ENCODE peak calls at places on chromosomes 11 and 22, in eight cellular contexts. One of them, this sample, is unnamed.

GRCh38 chr22:45510376-45511232 is 7.9 kb downstream of the FBLN1 start:
- DNase-seq in cardiac septum: no peak
- DNase-seq in stimulated activated CD4-positive, alpha-beta T cell treated with anti-CD3 and anti-CD28 coated beads, Interleukin-1b, Interleukin-23, amount 100 ng/mL, for 24 hours: no peak
- DNase-seq in foreskin fibroblast: peak
- DNase-seq in Peyer's patch: no peak
- DNase-seq in Right ventricle myocardium inferior: no peak
- DNase-seq in A172: no peak
- DNase-seq in GM19239: no peak
- DNase-seq in this sample: no peak

GRCh38 chr11:72813740-72814138 is 472 bp upstream of the ATG16L2 start:
- DNase-seq in cardiac septum: no peak
- DNase-seq in stimulated activated CD4-positive, alpha-beta T cell treated with anti-CD3 and anti-CD28 coated beads, Interleukin-1b, Interleukin-23, amount 100 ng/mL, for 24 hours: no peak
- DNase-seq in foreskin fibroblast: peak
- DNase-seq in Peyer's patch: peak
- DNase-seq in Right ventricle myocardium inferior: peak
- DNase-seq in A172: peak
- DNase-seq in GM19239: no peak
- DNase-seq in this sample: peak

GRCh38 chr11:8832571-8833260 is 78.3 kb upstream of the AKIP1 start:
- DNase-seq in cardiac septum: no peak
- DNase-seq in stimulated activated CD4-positive, alpha-beta T cell treated with anti-CD3 and anti-CD28 coated beads, Interleukin-1b, Interleukin-23, amount 100 ng/mL, for 24 hours: no peak
- DNase-seq in foreskin fibroblast: peak
- DNase-seq in Peyer's patch: no peak
- DNase-seq in Right ventricle myocardium inferior: no peak
- DNase-seq in A172: peak
- DNase-seq in GM19239: peak
- DNase-seq in this sample: no peak

GRCh38 chr22:22178992-22179391 is 65.6 kb upstream of the VPREB1 start:
- DNase-seq in cardiac septum: no peak
- DNase-seq in stimulated activated CD4-positive, alpha-beta T cell treated with anti-CD3 and anti-CD28 coated beads, Interleukin-1b, Interleukin-23, amount 100 ng/mL, for 24 hours: no peak
- DNase-seq in foreskin fibroblast: no peak
- DNase-seq in Peyer's patch: no peak
- DNase-seq in Right ventricle myocardium inferior: no peak
- DNase-seq in A172: no peak
- DNase-seq in GM19239: no peak
- DNase-seq in this sample: no peak

GRCh38 chr11:1926156-1927031 is 6.9 kb downstream of the TNNT3 start:
- DNase-seq in cardiac septum: peak
- DNase-seq in stimulated activated CD4-positive, alpha-beta T cell treated with anti-CD3 and anti-CD28 coated beads, Interleukin-1b, Interleukin-23, amount 100 ng/mL, for 24 hours: no peak
- DNase-seq in foreskin fibroblast: no peak
- DNase-seq in Peyer's patch: no peak
- DNase-seq in Right ventricle myocardium inferior: peak
- DNase-seq in A172: no peak
- DNase-seq in GM19239: no peak
- DNase-seq in this sample: no peak

GRCh38 chr22:47052236-47053012 is 290.0 kb downstream of the TBC1D22A start:
- DNase-seq in cardiac septum: no peak
- DNase-seq in stimulated activated CD4-positive, alpha-beta T cell treated with anti-CD3 and anti-CD28 coated beads, Interleukin-1b, Interleukin-23, amount 100 ng/mL, for 24 hours: no peak
- DNase-seq in foreskin fibroblast: no peak
- DNase-seq in Peyer's patch: no peak
- DNase-seq in Right ventricle myocardium inferior: no peak
- DNase-seq in A172: no peak
- DNase-seq in GM19239: no peak
- DNase-seq in this sample: no peak

GRCh38 chr11:77361184-77361583 is 59.7 kb upstream of the GDPD4 start:
- DNase-seq in cardiac septum: no peak
- DNase-seq in stimulated activated CD4-positive, alpha-beta T cell treated with anti-CD3 and anti-CD28 coated beads, Interleukin-1b, Interleukin-23, amount 100 ng/mL, for 24 hours: no peak
- DNase-seq in foreskin fibroblast: peak
- DNase-seq in Peyer's patch: no peak
- DNase-seq in Right ventricle myocardium inferior: no peak
- DNase-seq in A172: peak
- DNase-seq in GM19239: no peak
- DNase-seq in this sample: no peak

GRCh38 chr11:11843233-11843632 is 1.5 kb downstream of the USP47 start:
- DNase-seq in cardiac septum: no peak
- DNase-seq in stimulated activated CD4-positive, alpha-beta T cell treated with anti-CD3 and anti-CD28 coated beads, Interleukin-1b, Interleukin-23, amount 100 ng/mL, for 24 hours: no peak
- DNase-seq in foreskin fibroblast: peak
- DNase-seq in Peyer's patch: no peak
- DNase-seq in Right ventricle myocardium inferior: no peak
- DNase-seq in A172: peak
- DNase-seq in GM19239: no peak
- DNase-seq in this sample: no peak

GRCh38 chr22:24995649-24996180 is 43.2 kb downstream of the KIAA1671 start:
- DNase-seq in cardiac septum: no peak
- DNase-seq in stimulated activated CD4-positive, alpha-beta T cell treated with anti-CD3 and anti-CD28 coated beads, Interleukin-1b, Interleukin-23, amount 100 ng/mL, for 24 hours: no peak
- DNase-seq in foreskin fibroblast: no peak
- DNase-seq in Peyer's patch: no peak
- DNase-seq in Right ventricle myocardium inferior: no peak
- DNase-seq in A172: no peak
- DNase-seq in GM19239: no peak
- DNase-seq in this sample: no peak

GRCh38 chr11:113690619-113691569 is 15.2 kb downstream of the TMPRSS5 start:
- DNase-seq in cardiac septum: no peak
- DNase-seq in stimulated activated CD4-positive, alpha-beta T cell treated with anti-CD3 and anti-CD28 coated beads, Interleukin-1b, Interleukin-23, amount 100 ng/mL, for 24 hours: no peak
- DNase-seq in foreskin fibroblast: peak
- DNase-seq in Peyer's patch: peak
- DNase-seq in Right ventricle myocardium inferior: no peak
- DNase-seq in A172: peak
- DNase-seq in GM19239: no peak
- DNase-seq in this sample: peak

GRCh38 chr22:40819741-40820140 is 595 bp upstream of the SLC25A17 start:
- DNase-seq in cardiac septum: no peak
- DNase-seq in stimulated activated CD4-positive, alpha-beta T cell treated with anti-CD3 and anti-CD28 coated beads, Interleukin-1b, Interleukin-23, amount 100 ng/mL, for 24 hours: no peak
- DNase-seq in foreskin fibroblast: peak
- DNase-seq in Peyer's patch: no peak
- DNase-seq in Right ventricle myocardium inferior: no peak
- DNase-seq in A172: peak
- DNase-seq in GM19239: no peak
- DNase-seq in this sample: peak

GRCh38 chr11:12211331-12212065 is 101.1 kb downstream of the MICAL2 start:
- DNase-seq in cardiac septum: no peak
- DNase-seq in stimulated activated CD4-positive, alpha-beta T cell treated with anti-CD3 and anti-CD28 coated beads, Interleukin-1b, Interleukin-23, amount 100 ng/mL, for 24 hours: no peak
- DNase-seq in foreskin fibroblast: no peak
- DNase-seq in Peyer's patch: no peak
- DNase-seq in Right ventricle myocardium inferior: no peak
- DNase-seq in A172: no peak
- DNase-seq in GM19239: no peak
- DNase-seq in this sample: no peak

GRCh38 chr11:132024587-132025295 is 654.3 kb downstream of the NTM start:
- DNase-seq in cardiac septum: no peak
- DNase-seq in stimulated activated CD4-positive, alpha-beta T cell treated with anti-CD3 and anti-CD28 coated beads, Interleukin-1b, Interleukin-23, amount 100 ng/mL, for 24 hours: no peak
- DNase-seq in foreskin fibroblast: peak
- DNase-seq in Peyer's patch: no peak
- DNase-seq in Right ventricle myocardium inferior: no peak
- DNase-seq in A172: peak
- DNase-seq in GM19239: no peak
- DNase-seq in this sample: no peak

GRCh38 chr11:79259800-79260199 is 181.0 kb downstream of the TENM4 start:
- DNase-seq in cardiac septum: no peak
- DNase-seq in stimulated activated CD4-positive, alpha-beta T cell treated with anti-CD3 and anti-CD28 coated beads, Interleukin-1b, Interleukin-23, amount 100 ng/mL, for 24 hours: no peak
- DNase-seq in foreskin fibroblast: peak
- DNase-seq in Peyer's patch: no peak
- DNase-seq in Right ventricle myocardium inferior: no peak
- DNase-seq in A172: no peak
- DNase-seq in GM19239: no peak
- DNase-seq in this sample: no peak

GRCh38 chr11:47329431-47329993 is 23.0 kb downstream of the MYBPC3 start:
- DNase-seq in cardiac septum: no peak
- DNase-seq in stimulated activated CD4-positive, alpha-beta T cell treated with anti-CD3 and anti-CD28 coated beads, Interleukin-1b, Interleukin-23, amount 100 ng/mL, for 24 hours: no peak
- DNase-seq in foreskin fibroblast: peak
- DNase-seq in Peyer's patch: no peak
- DNase-seq in Right ventricle myocardium inferior: no peak
- DNase-seq in A172: no peak
- DNase-seq in GM19239: no peak
- DNase-seq in this sample: no peak

GRCh38 chr22:49297871-49298721 is 529.6 kb downstream of the BRD1 start:
- DNase-seq in cardiac septum: peak
- DNase-seq in stimulated activated CD4-positive, alpha-beta T cell treated with anti-CD3 and anti-CD28 coated beads, Interleukin-1b, Interleukin-23, amount 100 ng/mL, for 24 hours: no peak
- DNase-seq in foreskin fibroblast: no peak
- DNase-seq in Peyer's patch: peak
- DNase-seq in Right ventricle myocardium inferior: peak
- DNase-seq in A172: no peak
- DNase-seq in GM19239: no peak
- DNase-seq in this sample: no peak

GRCh38 chr22:45997077-45997774 is 20.3 kb upstream of the WNT7B start:
- DNase-seq in cardiac septum: peak
- DNase-seq in stimulated activated CD4-positive, alpha-beta T cell treated with anti-CD3 and anti-CD28 coated beads, Interleukin-1b, Interleukin-23, amount 100 ng/mL, for 24 hours: no peak
- DNase-seq in foreskin fibroblast: peak
- DNase-seq in Peyer's patch: peak
- DNase-seq in Right ventricle myocardium inferior: peak
- DNase-seq in A172: peak
- DNase-seq in GM19239: no peak
- DNase-seq in this sample: no peak

GRCh38 chr11:62705880-62706831 is 1.1 kb downstream of the BSCL2 start:
- DNase-seq in cardiac septum: peak
- DNase-seq in stimulated activated CD4-positive, alpha-beta T cell treated with anti-CD3 and anti-CD28 coated beads, Interleukin-1b, Interleukin-23, amount 100 ng/mL, for 24 hours: peak
- DNase-seq in foreskin fibroblast: peak
- DNase-seq in Peyer's patch: peak
- DNase-seq in Right ventricle myocardium inferior: peak
- DNase-seq in A172: peak
- DNase-seq in GM19239: peak
- DNase-seq in this sample: peak

GRCh38 chr22:37647317-37647716 is 7.8 kb downstream of the SH3BP1 start:
- DNase-seq in cardiac septum: no peak
- DNase-seq in stimulated activated CD4-positive, alpha-beta T cell treated with anti-CD3 and anti-CD28 coated beads, Interleukin-1b, Interleukin-23, amount 100 ng/mL, for 24 hours: no peak
- DNase-seq in foreskin fibroblast: no peak
- DNase-seq in Peyer's patch: no peak
- DNase-seq in Right ventricle myocardium inferior: no peak
- DNase-seq in A172: no peak
- DNase-seq in GM19239: no peak
- DNase-seq in this sample: no peak

GRCh38 chr22:20514658-20515406 is 7.4 kb downstream of the MED15 start:
- DNase-seq in cardiac septum: no peak
- DNase-seq in stimulated activated CD4-positive, alpha-beta T cell treated with anti-CD3 and anti-CD28 coated beads, Interleukin-1b, Interleukin-23, amount 100 ng/mL, for 24 hours: no peak
- DNase-seq in foreskin fibroblast: peak
- DNase-seq in Peyer's patch: no peak
- DNase-seq in Right ventricle myocardium inferior: no peak
- DNase-seq in A172: peak
- DNase-seq in GM19239: no peak
- DNase-seq in this sample: no peak

GRCh38 chr11:28195449-28195848 is 87.3 kb downstream of the METTL15 start:
- DNase-seq in cardiac septum: no peak
- DNase-seq in stimulated activated CD4-positive, alpha-beta T cell treated with anti-CD3 and anti-CD28 coated beads, Interleukin-1b, Interleukin-23, amount 100 ng/mL, for 24 hours: no peak
- DNase-seq in foreskin fibroblast: no peak
- DNase-seq in Peyer's patch: no peak
- DNase-seq in Right ventricle myocardium inferior: no peak
- DNase-seq in A172: no peak
- DNase-seq in GM19239: no peak
- DNase-seq in this sample: no peak

GRCh38 chr11:112785104-112785503 is 176.1 kb upstream of the NCAM1 start:
- DNase-seq in cardiac septum: peak
- DNase-seq in stimulated activated CD4-positive, alpha-beta T cell treated with anti-CD3 and anti-CD28 coated beads, Interleukin-1b, Interleukin-23, amount 100 ng/mL, for 24 hours: no peak
- DNase-seq in foreskin fibroblast: peak
- DNase-seq in Peyer's patch: no peak
- DNase-seq in Right ventricle myocardium inferior: no peak
- DNase-seq in A172: peak
- DNase-seq in GM19239: no peak
- DNase-seq in this sample: no peak

GRCh38 chr22:36166518-36167220 is 6.1 kb upstream of the APOL3 start:
- DNase-seq in cardiac septum: no peak
- DNase-seq in stimulated activated CD4-positive, alpha-beta T cell treated with anti-CD3 and anti-CD28 coated beads, Interleukin-1b, Interleukin-23, amount 100 ng/mL, for 24 hours: no peak
- DNase-seq in foreskin fibroblast: no peak
- DNase-seq in Peyer's patch: no peak
- DNase-seq in Right ventricle myocardium inferior: no peak
- DNase-seq in A172: no peak
- DNase-seq in GM19239: no peak
- DNase-seq in this sample: no peak

GRCh38 chr11:69368119-69368880 is 74.3 kb downstream of the MYEOV start:
- DNase-seq in cardiac septum: peak
- DNase-seq in stimulated activated CD4-positive, alpha-beta T cell treated with anti-CD3 and anti-CD28 coated beads, Interleukin-1b, Interleukin-23, amount 100 ng/mL, for 24 hours: no peak
- DNase-seq in foreskin fibroblast: no peak
- DNase-seq in Peyer's patch: peak
- DNase-seq in Right ventricle myocardium inferior: no peak
- DNase-seq in A172: peak
- DNase-seq in GM19239: no peak
- DNase-seq in this sample: no peak

GRCh38 chr11:61873588-61874459 is 17.5 kb downstream of the FADS3 start:
- DNase-seq in cardiac septum: no peak
- DNase-seq in stimulated activated CD4-positive, alpha-beta T cell treated with anti-CD3 and anti-CD28 coated beads, Interleukin-1b, Interleukin-23, amount 100 ng/mL, for 24 hours: no peak
- DNase-seq in foreskin fibroblast: no peak
- DNase-seq in Peyer's patch: no peak
- DNase-seq in Right ventricle myocardium inferior: no peak
- DNase-seq in A172: no peak
- DNase-seq in GM19239: no peak
- DNase-seq in this sample: no peak

GRCh38 chr11:87866951-87867350 is 308.3 kb downstream of the RAB38 start:
- DNase-seq in cardiac septum: no peak
- DNase-seq in stimulated activated CD4-positive, alpha-beta T cell treated with anti-CD3 and anti-CD28 coated beads, Interleukin-1b, Interleukin-23, amount 100 ng/mL, for 24 hours: no peak
- DNase-seq in foreskin fibroblast: no peak
- DNase-seq in Peyer's patch: no peak
- DNase-seq in Right ventricle myocardium inferior: no peak
- DNase-seq in A172: no peak
- DNase-seq in GM19239: no peak
- DNase-seq in this sample: no peak

GRCh38 chr22:44698531-44699421 is 3.2 kb upstream of the PRR5 start:
- DNase-seq in cardiac septum: no peak
- DNase-seq in stimulated activated CD4-positive, alpha-beta T cell treated with anti-CD3 and anti-CD28 coated beads, Interleukin-1b, Interleukin-23, amount 100 ng/mL, for 24 hours: no peak
- DNase-seq in foreskin fibroblast: peak
- DNase-seq in Peyer's patch: no peak
- DNase-seq in Right ventricle myocardium inferior: no peak
- DNase-seq in A172: peak
- DNase-seq in GM19239: no peak
- DNase-seq in this sample: no peak

GRCh38 chr22:30221121-30221992 is 25.2 kb downstream of the LIF start:
- DNase-seq in cardiac septum: peak
- DNase-seq in stimulated activated CD4-positive, alpha-beta T cell treated with anti-CD3 and anti-CD28 coated beads, Interleukin-1b, Interleukin-23, amount 100 ng/mL, for 24 hours: no peak
- DNase-seq in foreskin fibroblast: no peak
- DNase-seq in Peyer's patch: peak
- DNase-seq in Right ventricle myocardium inferior: no peak
- DNase-seq in A172: no peak
- DNase-seq in GM19239: peak
- DNase-seq in this sample: peak

GRCh38 chr11:70304208-70304603 is 33.7 kb downstream of the PPFIA1 start:
- DNase-seq in cardiac septum: no peak
- DNase-seq in stimulated activated CD4-positive, alpha-beta T cell treated with anti-CD3 and anti-CD28 coated beads, Interleukin-1b, Interleukin-23, amount 100 ng/mL, for 24 hours: no peak
- DNase-seq in foreskin fibroblast: no peak
- DNase-seq in Peyer's patch: peak
- DNase-seq in Right ventricle myocardium inferior: no peak
- DNase-seq in A172: no peak
- DNase-seq in GM19239: no peak
- DNase-seq in this sample: no peak

GRCh38 chr11:28117712-28118111 is 9.5 kb downstream of the METTL15 start:
- DNase-seq in cardiac septum: no peak
- DNase-seq in stimulated activated CD4-positive, alpha-beta T cell treated with anti-CD3 and anti-CD28 coated beads, Interleukin-1b, Interleukin-23, amount 100 ng/mL, for 24 hours: no peak
- DNase-seq in foreskin fibroblast: no peak
- DNase-seq in Peyer's patch: no peak
- DNase-seq in Right ventricle myocardium inferior: no peak
- DNase-seq in A172: no peak
- DNase-seq in GM19239: no peak
- DNase-seq in this sample: no peak